ENCODE peak calls at places on chromosomes 4 and X, in ten cellular contexts. T, A, L, M, B, X, C, H, Y and S are unnamed samples.
A peak's percentile ranks its signal among the peaks of the same experiment; 100 is the strongest.

GRCh38 chr4:147332101-147332500 is 148.8 kb upstream of the EDNRA start:
- DNase-seq in T (no peak), A (no peak), L (no peak), M (no peak), B (no peak), X (no peak), C (no peak), H (no peak), Y (no peak), S (no peak)

GRCh38 chrX:116240446-116240845 is 69.9 kb downstream of the AGTR2 start:
- DNase-seq in T (no peak), A (no peak), L (no peak), M (no peak), B (no peak), X (no peak), C (no peak), H (no peak), Y (no peak), S (no peak)

GRCh38 chrX:69116077-69116476 is 49.2 kb downstream of the PJA1 start:
- DNase-seq in T (no peak), A (peak; percentile 48), L (no peak), M (no peak), B (no peak), X (no peak), C (no peak), H (no peak), Y (no peak), S (no peak)

GRCh38 chrX:124346877-124347241 is 496 bp downstream of the SH2D1A start:
- DNase-seq in T (no peak), A (no peak), L (no peak), M (no peak), B (no peak), X (no peak), C (no peak), H (no peak), Y (no peak), S (no peak)

GRCh38 chr4:45172636-45173035 is 446.3 kb upstream of the GNPDA2 start:
- DNase-seq in T (no peak), A (no peak), L (no peak), M (no peak), B (peak; percentile 33), X (no peak), C (no peak), H (no peak), Y (no peak), S (peak; percentile 12)

GRCh38 chr4:8283631-8284121 is 14.1 kb downstream of the HTRA3 start:
- DNase-seq in T (peak; percentile 49), A (no peak), L (no peak), M (no peak), B (no peak), X (no peak), C (peak; percentile 42), H (no peak), Y (no peak), S (peak; percentile 44)

GRCh38 chr4:2280531-2281300 is 18.8 kb upstream of the MXD4 start:
- DNase-seq in T (no peak), A (no peak), L (no peak), M (no peak), B (no peak), X (no peak), C (no peak), H (no peak), Y (no peak), S (no peak)

GRCh38 chr4:52612341-52612740 is 46.8 kb downstream of the USP46 start:
- DNase-seq in T (no peak), A (no peak), L (no peak), M (no peak), B (no peak), X (no peak), C (no peak), H (no peak), Y (no peak), S (no peak)

GRCh38 chrX:10079155-10079711 is 77.5 kb upstream of the CLCN4 start:
- DNase-seq in T (no peak), A (no peak), L (no peak), M (no peak), B (no peak), X (no peak), C (no peak), H (no peak), Y (peak; percentile 11), S (no peak)

DNA sequence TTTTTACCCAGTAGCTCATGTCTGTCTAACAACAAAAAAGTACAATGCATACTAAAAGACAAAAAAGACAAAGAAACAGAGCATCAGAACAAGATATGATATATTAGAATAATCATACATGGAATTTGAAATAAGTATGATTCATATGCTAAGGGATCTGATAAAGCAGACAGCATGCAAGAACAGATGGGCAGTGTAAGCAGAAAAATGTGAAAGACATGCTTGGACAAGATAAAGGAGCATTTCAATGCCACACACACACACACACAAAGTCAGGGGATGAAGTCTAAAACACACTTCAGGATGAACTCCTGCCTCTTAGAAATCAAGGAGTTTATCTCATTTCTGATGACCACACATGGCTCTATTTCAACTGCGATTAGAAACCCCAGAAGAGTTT is 649.6 kb upstream of the NDST4 start:
- DNase-seq in T (no peak), A (no peak), L (no peak), M (no peak), B (no peak), X (no peak), C (no peak), H (no peak), Y (no peak), S (no peak)
- H3K4me2 ChIP-seq in T (no peak overlapping the region), A (no peak overlapping the region), L (no peak overlapping the region), M (no peak overlapping the region), B (no peak overlapping the region), X (no peak overlapping the region), C (no peak overlapping the region), H (no peak overlapping the region), Y (no peak overlapping the region), S (no peak overlapping the region)

GRCh38 chrX:146346102-146346501 is 463.5 kb upstream of the CXorf51B start:
- DNase-seq in T (no peak), A (no peak), L (no peak), M (no peak), B (no peak), X (no peak), C (no peak), H (no peak), Y (no peak), S (no peak)
- H3K4me2 ChIP-seq in T (no peak overlapping the region), A (no peak overlapping the region), L (no peak overlapping the region), M (no peak overlapping the region), B (no peak overlapping the region), X (no peak overlapping the region), C (no peak overlapping the region), H (no peak overlapping the region), Y (no peak overlapping the region), S (no peak overlapping the region)

DNA sequence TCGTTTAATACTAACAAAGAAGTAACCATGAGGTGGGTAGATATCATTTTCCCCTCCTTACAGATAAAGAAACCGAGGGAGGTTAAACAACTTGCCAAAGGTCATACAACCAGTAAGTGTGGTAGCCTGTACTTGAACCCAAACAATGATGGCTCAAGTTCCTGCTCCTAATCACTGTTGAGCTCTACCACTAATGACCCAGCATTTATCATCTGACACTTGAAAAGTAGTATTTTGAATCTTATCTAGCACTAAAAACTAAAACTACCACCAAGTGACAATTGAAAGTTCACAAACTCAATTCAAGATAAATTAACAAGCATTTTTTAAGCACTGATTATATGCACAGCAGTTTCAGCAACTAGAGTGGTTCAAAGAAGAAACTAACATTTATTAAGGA is 13.1 kb downstream of the FBXW7 start:
- DNase-seq in T (no peak), A (no peak), L (no peak), M (no peak), B (no peak), X (no peak), C (no peak), H (no peak), Y (no peak), S (no peak)
- H3K4me2 ChIP-seq in T (no peak overlapping the region), A (no peak overlapping the region), L (no peak overlapping the region), M (no peak overlapping the region), B (no peak overlapping the region), X (no peak overlapping the region), C (no peak overlapping the region), H (no peak overlapping the region), Y (no peak overlapping the region), S (no peak overlapping the region)

GRCh38 chr4:42636591-42636990 is 20.3 kb downstream of the ATP8A1 start:
- DNase-seq in T (no peak), A (no peak), L (no peak), M (no peak), B (peak; percentile 55), X (no peak), C (no peak), H (no peak), Y (no peak), S (no peak)

GRCh38 chr4:42632653-42633382 is 24.1 kb downstream of the ATP8A1 start:
- DNase-seq in T (no peak), A (no peak), L (no peak), M (no peak), B (no peak), X (no peak), C (no peak), H (no peak), Y (no peak), S (no peak)

GRCh38 chr4:42630908-42631307 is 26.0 kb downstream of the ATP8A1 start:
- DNase-seq in T (no peak), A (no peak), L (no peak), M (no peak), B (no peak), X (no peak), C (no peak), H (no peak), Y (no peak), S (no peak)

GRCh38 chr4:42637104-42637503 is 19.8 kb downstream of the ATP8A1 start:
- DNase-seq in T (no peak), A (no peak), L (no peak), M (no peak), B (no peak), X (no peak), C (no peak), H (no peak), Y (no peak), S (no peak)

DNA sequence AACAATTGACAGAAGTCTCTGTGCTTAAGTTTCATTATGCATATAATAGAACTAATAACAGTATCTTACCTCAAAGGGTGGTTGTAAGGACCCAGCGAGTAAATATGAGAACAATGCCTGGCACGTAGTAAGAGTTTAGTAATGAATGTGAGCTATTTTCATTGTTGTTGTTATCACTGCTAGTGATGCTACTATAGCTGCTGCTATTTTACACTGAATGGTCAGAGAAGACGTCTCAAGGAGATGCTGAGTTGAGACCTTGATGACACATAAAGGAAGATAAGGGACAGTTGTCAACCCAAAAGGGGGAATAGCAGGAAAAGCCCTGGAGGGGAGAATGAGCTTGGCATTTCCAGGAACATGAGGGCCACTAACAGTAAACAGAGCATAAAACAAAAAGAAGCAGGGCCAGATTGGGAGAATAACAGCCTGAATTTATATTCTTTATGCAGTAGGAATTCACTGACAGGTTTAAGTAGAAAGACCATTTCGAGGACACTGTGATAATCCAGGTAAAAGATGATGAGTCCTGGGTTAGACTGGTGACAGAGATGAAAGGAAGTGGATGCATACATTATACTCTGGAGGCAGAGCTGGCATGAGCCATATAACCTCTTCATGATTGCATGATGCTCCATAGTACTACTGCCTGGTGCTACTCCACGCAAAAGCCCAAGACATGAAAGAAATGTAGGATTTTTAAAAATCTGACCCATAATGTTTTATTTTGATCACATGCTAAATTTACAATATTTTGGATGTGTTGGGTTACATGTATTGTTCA is 23.1 kb downstream of the ATP8A1 start:
- DNase-seq in T (no peak), A (no peak), L (no peak), M (no peak), B (no peak), X (no peak), C (no peak), H (no peak), Y (no peak), S (no peak)
- H3K4me2 ChIP-seq in T (peak overlapping the region; percentile 53), A (no peak overlapping the region), L (no peak overlapping the region), M (no peak overlapping the region), B (no peak overlapping the region), X (no peak overlapping the region), C (no peak overlapping the region), H (no peak overlapping the region), Y (no peak overlapping the region), S (no peak overlapping the region)